ENCODE peak calls at places on chromosomes 12 and 14, in five cellular contexts. N is fibroblast of lung, B is MM.1S, K is mesenchymal stem cell, R is H9. L is an unnamed sample.

GRCh38 chr14:99685061-99685995 is 1.2 kb downstream of the CYP46A1 start:
- DNase-seq in N (no peak), B (no peak), R (peak; percentile 33), K (no peak), L (no peak)

GRCh38 chr14:101926620-101927019 is 37.8 kb upstream of the DYNC1H1 start:
- DNase-seq in R (no peak), B (no peak), N (no peak), K (no peak), L (no peak)

GRCh38 chr12:48026081-48026827 is 22.0 kb upstream of the COL2A1 start:
- DNase-seq in N (no peak), K (no peak), B (no peak), R (no peak), L (peak; percentile 68)

GRCh38 chr14:78593949-78594348 is 423.8 kb downstream of the NRXN3 start:
- DNase-seq in K (no peak), R (no peak), N (no peak), B (no peak), L (no peak)

GRCh38 chr12:124073636-124074035 is 100.6 kb downstream of the ZNF664 start:
- DNase-seq in R (no peak), K (peak; percentile 39), N (peak; percentile 44), B (no peak), L (no peak)

GRCh38 chr12:16608346-16608745 is 2.4 kb upstream of the LMO3 start:
- DNase-seq in R (no peak), N (no peak), K (no peak), B (no peak), L (no peak)

GRCh38 chr12:27198036-27198435 is 46.0 kb upstream of the STK38L start:
- DNase-seq in R (no peak), B (no peak), K (peak; percentile 58), N (peak; percentile 86), L (no peak)

GRCh38 chr12:121811434-121812319 is 7.9 kb downstream of the SETD1B start:
- DNase-seq in R (peak; percentile 80), B (peak; percentile 24), N (peak; percentile 59), K (peak; percentile 78), L (peak; percentile 100)

GRCh38 chr12:44804068-44804467 is 72.0 kb downstream of the NELL2 start:
- DNase-seq in R (no peak), K (no peak), N (no peak), B (no peak), L (no peak)

GRCh38 chr12:5102261-5102789 is 58.6 kb downstream of the KCNA5 start:
- DNase-seq in B (no peak), R (no peak), K (peak; percentile 9), N (peak; percentile 78), L (peak; percentile 78)

GRCh38 chr14:23302290-23303225 is at the start of gene PPP1R3E:
- DNase-seq in N (peak; percentile 46), R (peak; percentile 69), K (peak; percentile 75), B (peak; percentile 84), L (peak; percentile 90)

GRCh38 chr12:107169200-107169599 is 75.9 kb upstream of the CRY1 start:
- DNase-seq in N (no peak), B (no peak), R (no peak), K (no peak), L (no peak)

GRCh38 chr14:55339770-55340169 is 68.5 kb downstream of the FBXO34 start:
- DNase-seq in R (no peak), B (peak; percentile 60), N (peak; percentile 23), K (no peak), L (no peak)

GRCh38 chr12:30952036-30952435 is 25.5 kb downstream of the TSPAN11 start:
- DNase-seq in B (no peak), R (no peak), N (no peak), K (no peak), L (peak; percentile 73)

GRCh38 chr12:65853489-65854157 is 29.3 kb downstream of the HMGA2 start:
- DNase-seq in N (peak; percentile 90), K (peak; percentile 78), R (no peak), B (no peak), L (peak; percentile 79)

GRCh38 chr14:94897092-94897491 is 127.2 kb upstream of the GSC start:
- DNase-seq in R (no peak), B (no peak), N (peak; percentile 22), K (no peak), L (no peak)

GRCh38 chr12:105280966-105281693 is 45.2 kb upstream of the APPL2 start:
- DNase-seq in K (no peak), R (no peak), B (no peak), N (peak; percentile 45), L (no peak)

GRCh38 chr12:95701722-95702418 is 88.7 kb downstream of the NTN4 start:
- DNase-seq in K (no peak), N (no peak), B (no peak), R (no peak), L (no peak)

GRCh38 chr12:95703986-95704385 is 86.6 kb downstream of the NTN4 start:
- DNase-seq in B (no peak), N (no peak), R (no peak), K (no peak), L (peak; percentile 17)

GRCh38 chr12:95699579-95699978 is 91.0 kb downstream of the NTN4 start:
- DNase-seq in N (no peak), R (no peak), K (no peak), B (no peak), L (no peak)

GRCh38 chr12:95700316-95700785 is 90.2 kb downstream of the NTN4 start:
- DNase-seq in N (peak; percentile 99), B (peak; percentile 89), R (no peak), K (peak; percentile 47), L (peak; percentile 91)

DNA sequence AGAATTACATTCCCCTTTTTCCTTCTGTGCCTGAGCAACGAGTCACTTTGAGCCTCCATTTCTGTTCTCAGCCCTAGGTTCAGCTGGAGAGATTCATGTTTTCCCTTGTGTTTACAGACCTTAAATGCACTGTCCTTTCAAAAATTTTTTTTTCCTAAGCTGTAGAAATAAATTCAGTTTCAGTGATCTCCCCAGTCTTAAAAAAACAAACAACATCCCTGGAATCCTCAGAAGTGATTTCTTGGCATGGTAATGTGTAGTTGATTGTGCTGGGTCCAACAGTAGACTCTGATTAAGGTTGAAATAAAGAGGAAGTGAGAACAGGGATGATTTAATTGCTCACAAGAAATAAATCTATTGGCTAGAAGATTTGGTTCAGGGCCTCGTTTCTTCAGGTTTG is 89.3 kb downstream of the NTN4 start:
- DNase-seq in B (no peak), N (peak; percentile 42), R (no peak), K (peak; percentile 6), L (no peak)
- H2AFZ ChIP-seq in B (no peak overlapping the region), N (no peak overlapping the region), R (no peak overlapping the region), K (no peak overlapping the region), L (no peak overlapping the region)

GRCh38 chr14:56894591-56894991 is 84.3 kb upstream of the OTX2 start:
- DNase-seq in R (peak; percentile 59), K (no peak), B (no peak), N (no peak), L (no peak)
- H3K27me3 ChIP-seq in R (peaks cover 52% of the 10 kb centered on the region), K (peaks cover 7% of the 10 kb centered on the region), B (no peaks in the 10 kb centered on the region), N (no peaks in the 10 kb centered on the region), L (no peaks in the 10 kb centered on the region)

GRCh38 chr12:37545759-37546158 is 770.8 kb upstream of the ALG10B start:
- DNase-seq in B (no peak), N (no peak), K (no peak), R (no peak), L (no peak)

GRCh38 chr12:37546901-37547475 is 769.6 kb upstream of the ALG10B start:
- DNase-seq in N (no peak), R (no peak), B (no peak), K (no peak), L (no peak)

GRCh38 chr12:37548266-37548805 is 768.2 kb upstream of the ALG10B start:
- DNase-seq in K (no peak), B (no peak), N (no peak), R (no peak), L (no peak)

GRCh38 chr12:37546206-37546605 is 770.4 kb upstream of the ALG10B start:
- DNase-seq in N (no peak), B (no peak), R (no peak), K (no peak), L (no peak)

DNA sequence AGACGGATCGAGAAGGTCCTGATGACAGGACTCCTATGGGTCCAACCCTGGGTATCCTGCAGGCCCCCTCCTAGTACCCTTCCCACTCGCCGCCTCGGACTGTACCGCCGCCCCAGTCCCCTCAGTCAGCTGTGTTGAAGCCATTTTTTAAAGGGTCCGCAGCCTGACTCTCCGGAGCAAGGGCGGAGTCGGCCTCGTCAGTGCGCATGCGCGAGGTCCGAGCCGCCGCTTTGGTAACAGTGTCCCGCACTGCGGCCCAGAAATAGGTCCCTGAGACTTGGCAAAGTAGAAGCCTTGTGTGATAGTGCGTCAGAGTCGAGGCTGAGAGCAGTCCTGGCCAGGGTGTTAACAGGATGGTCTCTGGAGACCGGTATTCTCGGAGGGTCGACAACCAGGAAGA is 769.0 kb upstream of the ALG10B start:
- DNase-seq in N (no peak), K (no peak), B (no peak), R (no peak), L (no peak)
- H3K9me3 ChIP-seq in N (no peaks in the 10 kb centered on the region), K (peaks cover 3% of the 10 kb centered on the region), B (no peaks in the 10 kb centered on the region), R (peaks cover 80% of the 10 kb centered on the region), L (no peaks in the 10 kb centered on the region)

DNA sequence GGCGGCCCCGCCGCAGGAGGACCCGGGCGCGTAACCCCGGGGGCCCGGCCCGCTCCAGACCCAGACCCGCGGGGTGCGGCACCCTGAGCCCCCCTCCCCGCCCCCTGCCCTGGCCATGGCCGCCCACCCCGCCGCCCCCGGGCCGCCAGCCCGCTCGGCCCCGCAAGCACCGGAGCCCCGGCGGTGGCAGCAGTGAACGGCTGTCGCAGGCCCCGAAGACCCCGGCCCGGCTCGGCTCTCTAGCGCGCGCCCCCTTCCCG is 221 bp downstream of the MARCHF9 start:
- DNase-seq in K (no peak), B (no peak), R (no peak), N (no peak), L (no peak)
- H2AFZ ChIP-seq in K (no peak overlapping the region), B (no peak overlapping the region), R (no peak overlapping the region), N (no peak overlapping the region), L (no peak overlapping the region)

GRCh38 chr14:92903359-92903758 is 19.6 kb upstream of the CHGA start:
- DNase-seq in B (no peak), N (no peak), R (no peak), K (no peak), L (no peak)
- H3K27me3 ChIP-seq in B (no peaks in the 10 kb centered on the region), N (peaks cover 6% of the 10 kb centered on the region), R (peaks cover 4% of the 10 kb centered on the region), K (peaks cover 25% of the 10 kb centered on the region), L (peaks cover 7% of the 10 kb centered on the region)

GRCh38 chr12:40711121-40711520 is 18.9 kb downstream of the CNTN1 start:
- DNase-seq in B (no peak), N (no peak), R (no peak), K (no peak), L (no peak)
- H3K9me3 ChIP-seq in B (no peaks in the 10 kb centered on the region), N (no peaks in the 10 kb centered on the region), R (no peaks in the 10 kb centered on the region), K (no peaks in the 10 kb centered on the region), L (no peaks in the 10 kb centered on the region)

GRCh38 chr12:57526477-57527126 is 4.0 kb downstream of the MBD6 start:
- DNase-seq in K (no peak), N (no peak), R (no peak), B (no peak), L (no peak)
- H2AFZ ChIP-seq in K (no peak overlapping the region), N (no peak overlapping the region), R (no peak overlapping the region), B (no peak overlapping the region), L (no peak overlapping the region)

DNA sequence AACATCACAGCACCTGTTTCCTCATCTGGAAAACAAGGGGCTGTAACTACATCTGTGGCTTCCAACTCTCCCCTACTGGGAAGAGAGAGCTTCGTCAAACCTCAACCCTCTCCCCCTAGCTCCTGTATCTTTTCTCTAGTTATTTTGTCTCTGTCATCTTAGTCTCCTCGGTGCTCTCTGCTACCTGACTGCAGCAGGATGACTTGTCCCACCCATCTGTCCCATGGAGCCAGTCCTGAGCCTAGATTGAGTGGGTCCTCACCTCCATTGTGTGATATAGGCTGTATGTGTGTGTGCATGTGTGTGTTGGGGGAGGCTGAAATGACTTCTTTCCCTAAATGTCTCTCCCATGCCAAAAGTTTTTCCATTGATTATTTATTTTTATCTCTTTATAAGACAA is 177.3 kb downstream of the EMP1 start:
- DNase-seq in R (peak; percentile 7), N (no peak), B (no peak), K (no peak), L (no peak)
- H3K27me3 ChIP-seq in R (no peaks in the 10 kb centered on the region), N (no peaks in the 10 kb centered on the region), B (no peaks in the 10 kb centered on the region), K (no peaks in the 10 kb centered on the region), L (peaks cover 12% of the 10 kb centered on the region)

L was measured in osteoblast.